ENCODE peak calls at places on chromosomes 16 and 17, in six cellular contexts. One of them, this sample, is unnamed.

GRCh38 chr17:65467156-65467555 is 94.3 kb downstream of the AXIN2 start:
- DNase-seq in Calu3: no peak
- DNase-seq in CD8-positive, alpha-beta T cell: no peak
- DNase-seq in PC-9: no peak
- DNase-seq in endothelial cell: no peak
- DNase-seq in astrocyte of the spinal cord: no peak
- DNase-seq in this sample: no peak

GRCh38 chr17:71709271-71709670 is 411.5 kb upstream of the SOX9 start:
- DNase-seq in endothelial cell: no peak
- DNase-seq in Calu3: no peak
- DNase-seq in PC-9: no peak
- DNase-seq in CD8-positive, alpha-beta T cell: no peak
- DNase-seq in astrocyte of the spinal cord: peak
- DNase-seq in this sample: no peak

GRCh38 chr17:20141201-20141999 is 132.2 kb downstream of the SPECC1 start:
- DNase-seq in endothelial cell: no peak
- DNase-seq in PC-9: no peak
- DNase-seq in CD8-positive, alpha-beta T cell: no peak
- DNase-seq in Calu3: no peak
- DNase-seq in astrocyte of the spinal cord: no peak
- DNase-seq in this sample: no peak

GRCh38 chr16:57486858-57487834 is 853 bp upstream of the DOK4 start:
- DNase-seq in astrocyte of the spinal cord: no peak
- DNase-seq in Calu3: no peak
- DNase-seq in PC-9: no peak
- DNase-seq in endothelial cell: no peak
- DNase-seq in CD8-positive, alpha-beta T cell: no peak
- DNase-seq in this sample: no peak

GRCh38 chr17:4584125-4584834 is at the start of gene SMTNL2:
- DNase-seq in Calu3: no peak
- DNase-seq in CD8-positive, alpha-beta T cell: peak
- DNase-seq in astrocyte of the spinal cord: no peak
- DNase-seq in PC-9: no peak
- DNase-seq in endothelial cell: peak
- DNase-seq in this sample: no peak

GRCh38 chr17:60134396-60135159 is 15.2 kb upstream of the CA4 start:
- DNase-seq in PC-9: no peak
- DNase-seq in Calu3: no peak
- DNase-seq in CD8-positive, alpha-beta T cell: no peak
- DNase-seq in astrocyte of the spinal cord: peak
- DNase-seq in endothelial cell: peak
- DNase-seq in this sample: peak

GRCh38 chr17:74245145-74245817 is 28.8 kb upstream of the DNAI2 start:
- DNase-seq in PC-9: no peak
- DNase-seq in CD8-positive, alpha-beta T cell: no peak
- DNase-seq in astrocyte of the spinal cord: peak
- DNase-seq in Calu3: no peak
- DNase-seq in endothelial cell: peak
- DNase-seq in this sample: no peak

GRCh38 chr17:77734371-77735050 is 224.0 kb upstream of the TNRC6C start:
- DNase-seq in Calu3: peak
- DNase-seq in astrocyte of the spinal cord: no peak
- DNase-seq in PC-9: no peak
- DNase-seq in endothelial cell: no peak
- DNase-seq in CD8-positive, alpha-beta T cell: peak
- DNase-seq in this sample: no peak

GRCh38 chr16:56294599-56294998 is 103.3 kb downstream of the GNAO1 start:
- DNase-seq in endothelial cell: no peak
- DNase-seq in astrocyte of the spinal cord: peak
- DNase-seq in CD8-positive, alpha-beta T cell: no peak
- DNase-seq in Calu3: no peak
- DNase-seq in PC-9: peak
- DNase-seq in this sample: no peak

GRCh38 chr17:44269118-44269794 is 1.3 kb upstream of the SLC4A1 start:
- DNase-seq in astrocyte of the spinal cord: no peak
- DNase-seq in CD8-positive, alpha-beta T cell: no peak
- DNase-seq in PC-9: no peak
- DNase-seq in endothelial cell: no peak
- DNase-seq in Calu3: no peak
- DNase-seq in this sample: no peak

GRCh38 chr17:67922503-67922902 is 73.8 kb downstream of the C17orf58 start:
- DNase-seq in endothelial cell: no peak
- DNase-seq in Calu3: no peak
- DNase-seq in PC-9: no peak
- DNase-seq in CD8-positive, alpha-beta T cell: no peak
- DNase-seq in astrocyte of the spinal cord: no peak
- DNase-seq in this sample: no peak

GRCh38 chr16:10881479-10882030 is 4.6 kb downstream of the CIITA start:
- DNase-seq in endothelial cell: no peak
- DNase-seq in CD8-positive, alpha-beta T cell: no peak
- DNase-seq in astrocyte of the spinal cord: no peak
- DNase-seq in PC-9: no peak
- DNase-seq in Calu3: no peak
- DNase-seq in this sample: no peak

GRCh38 chr16:22029632-22030031 is 21.7 kb downstream of the MOSMO start:
- DNase-seq in astrocyte of the spinal cord: no peak
- DNase-seq in CD8-positive, alpha-beta T cell: no peak
- DNase-seq in endothelial cell: no peak
- DNase-seq in Calu3: no peak
- DNase-seq in PC-9: no peak
- DNase-seq in this sample: no peak

GRCh38 chr17:73261617-73261951 is at the start of gene CPSF4L:
- DNase-seq in endothelial cell: no peak
- DNase-seq in astrocyte of the spinal cord: no peak
- DNase-seq in CD8-positive, alpha-beta T cell: no peak
- DNase-seq in PC-9: no peak
- DNase-seq in Calu3: no peak
- DNase-seq in this sample: no peak

GRCh38 chr17:2718150-2718938 is 6.8 kb upstream of the CLUH start:
- DNase-seq in PC-9: no peak
- DNase-seq in Calu3: no peak
- DNase-seq in endothelial cell: no peak
- DNase-seq in CD8-positive, alpha-beta T cell: no peak
- DNase-seq in astrocyte of the spinal cord: no peak
- DNase-seq in this sample: no peak

GRCh38 chr16:27313422-27314160 is at the start of gene IL4R:
- DNase-seq in astrocyte of the spinal cord: peak
- DNase-seq in Calu3: peak
- DNase-seq in CD8-positive, alpha-beta T cell: peak
- DNase-seq in endothelial cell: peak
- DNase-seq in PC-9: peak
- DNase-seq in this sample: peak

GRCh38 chr17:57941384-57942370 is 13.5 kb downstream of the CUEDC1 start:
- DNase-seq in CD8-positive, alpha-beta T cell: no peak
- DNase-seq in endothelial cell: no peak
- DNase-seq in astrocyte of the spinal cord: no peak
- DNase-seq in Calu3: no peak
- DNase-seq in PC-9: no peak
- DNase-seq in this sample: no peak

GRCh38 chr16:12518238-12519004 is 285.3 kb downstream of the CPPED1 start:
- DNase-seq in astrocyte of the spinal cord: no peak
- DNase-seq in endothelial cell: no peak
- DNase-seq in PC-9: no peak
- DNase-seq in CD8-positive, alpha-beta T cell: no peak
- DNase-seq in Calu3: no peak
- DNase-seq in this sample: no peak

GRCh38 chr17:49646391-49647255 is 31.3 kb downstream of the SPOP start:
- DNase-seq in CD8-positive, alpha-beta T cell: no peak
- DNase-seq in endothelial cell: no peak
- DNase-seq in astrocyte of the spinal cord: peak
- DNase-seq in Calu3: peak
- DNase-seq in PC-9: peak
- DNase-seq in this sample: no peak

GRCh38 chr17:29156781-29157180 is 23.4 kb downstream of the MYO18A start:
- DNase-seq in endothelial cell: no peak
- DNase-seq in Calu3: no peak
- DNase-seq in CD8-positive, alpha-beta T cell: no peak
- DNase-seq in PC-9: no peak
- DNase-seq in astrocyte of the spinal cord: no peak
- DNase-seq in this sample: no peak

GRCh38 chr17:74491645-74492044 is 25.2 kb downstream of the CD300A start:
- DNase-seq in CD8-positive, alpha-beta T cell: peak
- DNase-seq in astrocyte of the spinal cord: no peak
- DNase-seq in PC-9: no peak
- DNase-seq in Calu3: no peak
- DNase-seq in endothelial cell: no peak
- DNase-seq in this sample: no peak

GRCh38 chr17:62188713-62189112 is 123.6 kb upstream of the MED13 start:
- DNase-seq in PC-9: peak
- DNase-seq in endothelial cell: no peak
- DNase-seq in CD8-positive, alpha-beta T cell: no peak
- DNase-seq in Calu3: peak
- DNase-seq in astrocyte of the spinal cord: no peak
- DNase-seq in this sample: no peak

DNA sequence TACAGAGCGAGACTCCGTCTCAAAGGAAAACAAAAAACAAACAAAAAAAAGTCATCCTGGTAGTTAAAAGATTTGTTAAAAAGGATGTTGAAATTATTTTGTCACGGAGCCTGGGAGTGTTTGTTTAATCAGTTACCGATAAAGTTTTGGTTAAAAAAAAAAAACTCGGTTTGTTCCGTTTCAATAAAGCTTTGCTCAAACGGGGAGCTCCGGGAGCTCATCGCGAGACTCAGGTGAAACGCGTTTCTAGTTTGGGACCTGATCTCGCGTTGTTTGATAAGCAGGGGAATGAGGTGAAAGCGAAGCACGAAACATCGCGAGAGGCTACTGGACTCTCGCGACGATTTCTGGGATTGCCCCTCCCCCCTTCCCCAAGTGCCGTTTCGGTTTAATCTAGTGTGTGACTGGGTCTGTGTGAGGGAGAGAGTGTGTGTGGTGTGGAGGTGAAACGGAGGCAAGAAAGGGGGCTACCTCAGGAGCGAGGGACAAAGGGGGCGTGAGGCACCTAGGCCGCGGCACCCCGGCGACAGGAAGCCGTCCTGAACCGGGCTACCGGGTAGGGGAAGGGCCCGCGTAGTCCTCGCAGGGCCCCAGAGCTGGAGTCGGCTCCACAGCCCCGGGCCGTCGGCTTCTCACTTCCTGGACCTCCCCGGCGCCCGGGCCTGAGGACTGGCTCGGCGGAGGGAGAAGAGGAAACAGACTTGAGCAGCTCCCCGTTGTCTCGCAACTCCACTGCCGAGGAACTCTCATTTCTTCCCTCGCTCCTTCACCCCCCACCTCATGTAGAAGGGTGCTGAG is at the start of gene CDK12:
- DNase-seq in endothelial cell: peak
- DNase-seq in Calu3: peak
- DNase-seq in CD8-positive, alpha-beta T cell: peak
- DNase-seq in PC-9: peak
- DNase-seq in astrocyte of the spinal cord: peak
- DNase-seq in this sample: peak
- TF ChIP-seq CTCF in endothelial cell: no peak
- TF ChIP-seq CTCF in Calu3: no peak
- TF ChIP-seq CTCF in CD8-positive, alpha-beta T cell: no peak
- TF ChIP-seq CTCF in PC-9: no peak
- TF ChIP-seq CTCF in astrocyte of the spinal cord: no peak
- TF ChIP-seq CTCF in this sample: no peak

GRCh38 chr17:33686171-33686570 is 393.1 kb upstream of the ASIC2 start:
- DNase-seq in endothelial cell: peak
- DNase-seq in CD8-positive, alpha-beta T cell: no peak
- DNase-seq in PC-9: no peak
- DNase-seq in Calu3: peak
- DNase-seq in astrocyte of the spinal cord: no peak
- DNase-seq in this sample: no peak
- TF ChIP-seq CTCF in endothelial cell: peak
- TF ChIP-seq CTCF in CD8-positive, alpha-beta T cell: no peak
- TF ChIP-seq CTCF in PC-9: peak
- TF ChIP-seq CTCF in Calu3: peak
- TF ChIP-seq CTCF in astrocyte of the spinal cord: peak
- TF ChIP-seq CTCF in this sample: peak

GRCh38 chr16:67013823-67014640 is 14.9 kb upstream of the CBFB start:
- DNase-seq in astrocyte of the spinal cord: peak
- DNase-seq in Calu3: peak
- DNase-seq in CD8-positive, alpha-beta T cell: peak
- DNase-seq in PC-9: no peak
- DNase-seq in endothelial cell: peak
- DNase-seq in this sample: peak
- TF ChIP-seq CTCF in astrocyte of the spinal cord: peak
- TF ChIP-seq CTCF in Calu3: peak
- TF ChIP-seq CTCF in CD8-positive, alpha-beta T cell: no peak
- TF ChIP-seq CTCF in PC-9: no peak
- TF ChIP-seq CTCF in endothelial cell: peak
- TF ChIP-seq CTCF in this sample: no peak

DNA sequence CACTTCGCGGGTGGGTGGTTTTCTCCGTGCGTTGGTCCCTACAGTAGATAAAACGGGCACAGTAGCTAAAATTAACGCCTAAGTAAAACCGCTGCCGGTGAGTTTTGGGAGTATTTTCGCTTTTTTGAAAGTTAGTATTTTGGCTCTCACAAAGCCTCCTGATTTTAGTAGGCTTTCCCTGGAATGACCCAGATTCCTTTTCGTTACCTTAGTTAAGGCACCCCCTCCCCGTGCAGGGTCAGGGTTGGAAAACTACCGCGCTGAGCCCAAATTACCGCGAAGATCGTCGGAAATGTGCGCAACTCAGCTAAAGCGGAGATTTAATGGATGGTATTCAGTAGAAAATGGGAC is 28.3 kb upstream of the ST6GALNAC1 start:
- DNase-seq in CD8-positive, alpha-beta T cell: no peak
- DNase-seq in astrocyte of the spinal cord: no peak
- DNase-seq in endothelial cell: no peak
- DNase-seq in PC-9: no peak
- DNase-seq in Calu3: no peak
- DNase-seq in this sample: no peak
- TF ChIP-seq CTCF in CD8-positive, alpha-beta T cell: no peak
- TF ChIP-seq CTCF in astrocyte of the spinal cord: no peak
- TF ChIP-seq CTCF in endothelial cell: no peak
- TF ChIP-seq CTCF in PC-9: no peak
- TF ChIP-seq CTCF in Calu3: no peak
- TF ChIP-seq CTCF in this sample: no peak

GRCh38 chr17:80221401-80221800 is 1.2 kb downstream of the SLC26A11 start:
- DNase-seq in Calu3: no peak
- DNase-seq in CD8-positive, alpha-beta T cell: no peak
- DNase-seq in endothelial cell: no peak
- DNase-seq in astrocyte of the spinal cord: no peak
- DNase-seq in PC-9: no peak
- DNase-seq in this sample: no peak
- TF ChIP-seq CTCF in Calu3: no peak
- TF ChIP-seq CTCF in CD8-positive, alpha-beta T cell: no peak
- TF ChIP-seq CTCF in endothelial cell: no peak
- TF ChIP-seq CTCF in astrocyte of the spinal cord: no peak
- TF ChIP-seq CTCF in PC-9: no peak
- TF ChIP-seq CTCF in this sample: no peak